ENCODE peak calls at places on chromosomes 1 and 21, in nine cellular contexts. U, Q, R, F, A, M, O, P and T are unnamed samples.

GRCh38 chr1:150981177-150981804 is 801 bp upstream of the ANXA9 start:
- DNase-seq in R (no peak), M (peak; percentile 76), U (no peak), A (no peak), F (no peak), P (no peak), Q (peak; percentile 65), O (peak; percentile 54), T (no peak)

GRCh38 chr1:27656157-27656893 is 15.7 kb downstream of the IFI6 start:
- DNase-seq in R (no peak), A (no peak), U (no peak), Q (no peak), F (peak; percentile 88), M (no peak), P (no peak), O (peak; percentile 52), T (peak; percentile 37)

GRCh38 chr1:9289724-9290493 is 2.8 kb upstream of the SPSB1 start:
- DNase-seq in A (no peak), P (no peak), M (no peak), O (peak; percentile 81), F (peak; percentile 93), U (no peak), Q (peak; percentile 71), R (no peak), T (no peak)

GRCh38 chr1:6523566-6523965 is 30.7 kb downstream of the NOL9 start:
- DNase-seq in A (no peak), M (peak; percentile 30), O (peak; percentile 81), Q (peak; percentile 55), U (peak; percentile 75), P (no peak), F (peak; percentile 68), R (no peak), T (no peak)

GRCh38 chr1:7223334-7224080 is 438.3 kb downstream of the CAMTA1 start:
- DNase-seq in F (peak; percentile 83), M (no peak), P (peak; percentile 30), U (no peak), R (no peak), A (no peak), Q (no peak), O (peak; percentile 89), T (no peak)

GRCh38 chr21:29265690-29266479 is 32.8 kb upstream of the BACH1 start:
- DNase-seq in A (peak; percentile 30), Q (no peak), U (no peak), R (no peak), F (peak; percentile 65), M (no peak), P (no peak), O (no peak), T (peak; percentile 13)

GRCh38 chr1:25682059-25682601 is 65.5 kb downstream of the MAN1C1 start:
- DNase-seq in F (no peak), M (no peak), U (no peak), R (no peak), P (no peak), A (no peak), O (no peak), Q (no peak), T (no peak)

GRCh38 chr21:42263591-42264131 is 44.7 kb downstream of the ABCG1 start:
- DNase-seq in A (no peak), M (no peak), Q (peak; percentile 37), U (no peak), F (peak; percentile 60), R (no peak), P (no peak), O (no peak), T (no peak)

GRCh38 chr1:235642021-235642942 is 7.3 kb downstream of the GNG4 start:
- DNase-seq in Q (peak; percentile 43), A (no peak), P (peak; percentile 81), R (no peak), U (peak; percentile 34), F (peak; percentile 52), M (no peak), O (peak; percentile 61), T (peak; percentile 65)

GRCh38 chr1:114330451-114330983 is 176.8 kb upstream of the SYT6 start:
- DNase-seq in M (no peak), F (no peak), A (no peak), P (no peak), R (no peak), U (no peak), O (no peak), Q (no peak), T (no peak)

GRCh38 chr1:17875882-17876280 is 120.7 kb downstream of the ACTL8 start:
- DNase-seq in M (no peak), A (no peak), Q (no peak), O (peak; percentile 33), P (no peak), U (no peak), R (no peak), F (peak; percentile 61), T (no peak)

GRCh38 chr1:208917719-208918118 is 665.8 kb upstream of the CAMK1G start:
- DNase-seq in O (peak; percentile 98), P (no peak), Q (no peak), R (no peak), A (no peak), F (no peak), M (no peak), U (no peak), T (no peak)

GRCh38 chr1:6795661-6796060 is 10.4 kb downstream of the CAMTA1 start:
- DNase-seq in F (peak; percentile 80), O (no peak), R (no peak), Q (no peak), U (no peak), P (no peak), A (no peak), M (no peak), T (no peak)

GRCh38 chr1:153238536-153238935 is 21.0 kb upstream of the LORICRIN start:
- DNase-seq in O (peak; percentile 18), R (no peak), U (peak; percentile 21), A (no peak), Q (no peak), F (no peak), P (no peak), M (no peak), T (no peak)
- TF ChIP-seq CTCF in O (peak; percentile 46), R (peak; percentile 17), U (peak; percentile 16), A (peak; percentile 42), Q (no peak), F (no peak), P (no peak), M (no peak), T (peak; percentile 38)

GRCh38 chr1:81559662-81560350 is 240.9 kb upstream of the ADGRL2 start:
- DNase-seq in O (peak; percentile 49), A (no peak), P (no peak), F (peak; percentile 29), Q (no peak), R (no peak), U (no peak), M (no peak), T (no peak)
- TF ChIP-seq CTCF in O (peak; percentile 43), A (no peak), P (peak; percentile 23), F (peak; percentile 45), Q (no peak), R (peak; percentile 10), U (no peak), M (no peak), T (peak; percentile 23)

GRCh38 chr1:100671604-100672003 is 47.9 kb upstream of the VCAM1 start:
- DNase-seq in O (peak; percentile 63), R (no peak), M (no peak), U (no peak), A (no peak), P (no peak), F (peak; percentile 59), Q (no peak), T (no peak)
- TF ChIP-seq CTCF in O (peak; percentile 32), R (no peak), M (no peak), U (no peak), A (no peak), P (no peak), F (peak; percentile 18), Q (no peak), T (no peak)

DNA sequence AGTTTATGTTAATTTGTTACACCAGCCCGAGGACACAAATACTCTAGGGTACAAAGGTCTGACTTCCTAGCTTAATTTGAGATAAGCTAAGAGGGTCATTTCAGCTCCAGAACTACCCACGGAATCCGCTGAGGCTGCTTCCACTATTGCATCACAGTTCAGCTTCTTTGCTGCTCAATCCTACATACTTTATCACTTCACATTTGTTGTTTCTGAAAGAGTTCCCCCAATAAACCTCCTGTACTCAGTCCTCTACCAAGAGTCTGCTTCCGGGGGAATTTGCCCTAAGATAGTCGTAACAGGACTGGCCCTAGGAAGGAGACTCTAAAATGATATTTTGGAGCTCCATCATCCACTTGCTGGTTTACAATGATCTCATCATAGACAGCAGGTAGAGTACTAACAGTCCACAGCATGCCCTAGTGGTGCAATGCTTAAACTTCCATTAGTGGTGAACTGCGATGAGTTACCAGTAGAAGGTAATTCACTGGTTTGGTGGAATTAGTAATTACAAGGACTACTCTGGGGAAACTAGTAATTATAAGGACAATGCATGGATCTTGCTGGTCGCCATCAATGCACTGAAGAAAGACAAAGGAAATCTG is 229.3 kb downstream of the USH2A start:
- DNase-seq in A (no peak), U (no peak), F (no peak), M (no peak), O (peak; percentile 57), Q (peak; percentile 26), P (no peak), R (no peak), T (no peak)
- TF ChIP-seq CTCF in A (peak; percentile 25), U (no peak), F (no peak), M (peak; percentile 16), O (peak; percentile 61), Q (peak; percentile 38), P (peak; percentile 21), R (no peak), T (peak; percentile 20)

GRCh38 chr1:116228501-116228900 is 117.3 kb downstream of the MAB21L3 start:
- DNase-seq in O (no peak), U (no peak), P (no peak), R (no peak), Q (no peak), A (no peak), M (no peak), F (no peak), T (no peak)

GRCh38 chr1:116230712-116231111 is 119.5 kb downstream of the MAB21L3 start:
- DNase-seq in A (no peak), P (no peak), Q (no peak), R (no peak), U (no peak), F (no peak), M (no peak), O (no peak), T (no peak)

GRCh38 chr1:116231752-116232151 is 120.6 kb downstream of the MAB21L3 start:
- DNase-seq in Q (no peak), F (no peak), O (no peak), M (no peak), P (no peak), U (no peak), A (no peak), R (no peak), T (no peak)

DNA sequence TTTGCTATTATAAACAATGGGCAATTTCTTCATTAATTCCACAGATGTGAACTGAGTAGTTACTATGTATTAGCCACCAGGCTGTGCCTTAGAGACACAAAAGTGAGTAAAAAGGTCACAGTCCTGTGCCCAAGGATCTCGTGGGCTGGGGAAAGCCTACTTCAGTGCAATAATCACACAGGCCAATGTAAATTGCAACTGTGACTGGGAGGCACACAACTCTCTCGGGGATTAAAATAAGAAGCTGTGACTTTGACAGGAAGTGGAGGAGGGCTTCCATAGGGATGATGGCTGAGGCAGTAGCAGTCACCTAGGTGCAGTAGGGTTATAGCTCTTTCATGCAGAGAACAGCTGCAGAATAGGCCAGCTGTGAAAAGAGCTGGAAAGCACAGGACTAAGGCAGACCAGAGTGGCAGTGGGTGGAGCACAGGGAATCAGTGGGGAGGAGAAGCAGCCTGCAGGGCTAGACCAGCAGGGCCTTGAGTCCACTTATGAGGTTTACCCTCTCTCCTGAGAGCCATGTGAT is 121.9 kb downstream of the MAB21L3 start:
- DNase-seq in P (no peak), A (peak; percentile 9), O (no peak), F (no peak), Q (peak; percentile 41), U (no peak), M (no peak), R (no peak), T (no peak)
- TF ChIP-seq CTCF in P (no peak), A (peak; percentile 52), O (no peak), F (no peak), Q (peak; percentile 31), U (no peak), M (peak; percentile 9), R (no peak), T (peak; percentile 8)